ENCODE peak calls at places on chromosomes 7 and 10, in ten cellular contexts. T, Z, Y, W, S, D, E, H, R and X are unnamed samples.

GRCh38 chr10:133474833-133475734 is 21.3 kb downstream of the SCART1 start:
- DNase-seq in T (peak; percentile 16), Z (no peak), Y (no peak), W (no peak), S (no peak), D (no peak), E (no peak), H (no peak), R (no peak), X (no peak)

GRCh38 chr10:79415736-79416577 is 29.5 kb downstream of the ZCCHC24 start:
- DNase-seq in T (no peak), Z (no peak), Y (no peak), W (no peak), S (no peak), D (no peak), E (no peak), H (no peak), R (peak; percentile 56), X (no peak)

GRCh38 chr10:103852189-103852711 is 3.1 kb downstream of the SH3PXD2A start:
- DNase-seq in T (no peak), Z (no peak), Y (peak; percentile 83), W (no peak), S (no peak), D (peak; percentile 52), E (peak; percentile 92), H (peak; percentile 64), R (peak; percentile 83), X (no peak)

GRCh38 chr10:50641636-50642035 is 17.9 kb upstream of the SGMS1 start:
- DNase-seq in T (no peak), Z (no peak), Y (no peak), W (no peak), S (no peak), D (no peak), E (no peak), H (no peak), R (no peak), X (no peak)

GRCh38 chr10:72490951-72491350 is 134.9 kb downstream of the MICU1 start:
- DNase-seq in T (no peak), Z (no peak), Y (peak; percentile 49), W (no peak), S (no peak), D (peak; percentile 73), E (peak; percentile 47), H (no peak), R (no peak), X (no peak)

GRCh38 chr10:110174201-110174600 is 33.2 kb upstream of the MXI1 start:
- DNase-seq in T (no peak), Z (no peak), Y (no peak), W (no peak), S (no peak), D (no peak), E (no peak), H (no peak), R (no peak), X (no peak)

GRCh38 chr10:133401981-133402725 is 8.2 kb downstream of the MTG1 start:
- DNase-seq in T (no peak), Z (no peak), Y (no peak), W (no peak), S (no peak), D (no peak), E (no peak), H (no peak), R (peak; percentile 46), X (no peak)

GRCh38 chr7:149422065-149422913 is 38.6 kb downstream of the ZNF777 start:
- DNase-seq in T (peak; percentile 97), Z (peak; percentile 9), Y (peak; percentile 67), W (peak; percentile 61), S (peak; percentile 62), D (peak; percentile 53), E (peak; percentile 55), H (peak; percentile 60), R (no peak), X (peak; percentile 66)

GRCh38 chr7:65846008-65846570 is 26.8 kb upstream of the VKORC1L1 start:
- DNase-seq in T (no peak), Z (no peak), Y (no peak), W (no peak), S (peak; percentile 31), D (no peak), E (no peak), H (no peak), R (no peak), X (no peak)

GRCh38 chr7:65839846-65840245 is 33.0 kb upstream of the VKORC1L1 start:
- DNase-seq in T (no peak), Z (no peak), Y (no peak), W (no peak), S (no peak), D (no peak), E (no peak), H (no peak), R (no peak), X (no peak)

GRCh38 chr7:65840446-65840845 is 32.4 kb upstream of the VKORC1L1 start:
- DNase-seq in T (no peak), Z (peak; percentile 39), Y (no peak), W (peak; percentile 17), S (peak; percentile 45), D (no peak), E (no peak), H (peak; percentile 34), R (no peak), X (no peak)
- TF ChIP-seq CTCF in T (peak; percentile 4), Z (peak; percentile 88), Y (no peak), W (peak; percentile 53), S (no peak), D (no peak), E (no peak), H (no peak), R (no peak), X (no peak)

GRCh38 chr10:1964476-1964875 is 227.2 kb upstream of the ADARB2 start:
- DNase-seq in T (no peak), Z (no peak), Y (no peak), W (no peak), S (no peak), D (no peak), E (no peak), H (no peak), R (no peak), X (no peak)

GRCh38 chr10:1968257-1969025 is 231.1 kb upstream of the ADARB2 start:
- DNase-seq in T (no peak), Z (no peak), Y (no peak), W (no peak), S (no peak), D (no peak), E (no peak), H (no peak), R (no peak), X (no peak)

GRCh38 chr10:1962025-1962424 is 224.7 kb upstream of the ADARB2 start:
- DNase-seq in T (no peak), Z (no peak), Y (no peak), W (no peak), S (no peak), D (no peak), E (no peak), H (no peak), R (no peak), X (no peak)

GRCh38 chr10:1966698-1967097 is 229.4 kb upstream of the ADARB2 start:
- DNase-seq in T (no peak), Z (no peak), Y (no peak), W (no peak), S (no peak), D (no peak), E (no peak), H (no peak), R (no peak), X (no peak)

GRCh38 chr10:1963341-1963740 is 226.0 kb upstream of the ADARB2 start:
- DNase-seq in T (no peak), Z (no peak), Y (no peak), W (no peak), S (no peak), D (no peak), E (no peak), H (no peak), R (no peak), X (no peak)
- TF ChIP-seq CTCF in T (no peak), Z (no peak), Y (no peak), W (no peak), S (no peak), D (no peak), E (no peak), H (no peak), R (no peak), X (no peak)

GRCh38 chr7:130959743-130960207 is 225.8 kb upstream of the KLF14 start:
- DNase-seq in T (no peak), Z (no peak), Y (peak; percentile 73), W (no peak), S (no peak), D (peak; percentile 85), E (peak; percentile 90), H (no peak), R (no peak), X (no peak)

GRCh38 chr7:130962109-130962508 is 228.1 kb upstream of the KLF14 start:
- DNase-seq in T (no peak), Z (no peak), Y (no peak), W (no peak), S (no peak), D (no peak), E (no peak), H (no peak), R (no peak), X (no peak)

GRCh38 chr7:130961128-130961601 is 227.2 kb upstream of the KLF14 start:
- DNase-seq in T (peak; percentile 63), Z (peak; percentile 98), Y (peak; percentile 54), W (no peak), S (no peak), D (peak; percentile 77), E (peak; percentile 89), H (no peak), R (no peak), X (peak; percentile 37)

GRCh38 chr7:130958846-130959245 is 224.8 kb upstream of the KLF14 start:
- DNase-seq in T (no peak), Z (no peak), Y (no peak), W (no peak), S (no peak), D (no peak), E (no peak), H (no peak), R (no peak), X (no peak)

DNA sequence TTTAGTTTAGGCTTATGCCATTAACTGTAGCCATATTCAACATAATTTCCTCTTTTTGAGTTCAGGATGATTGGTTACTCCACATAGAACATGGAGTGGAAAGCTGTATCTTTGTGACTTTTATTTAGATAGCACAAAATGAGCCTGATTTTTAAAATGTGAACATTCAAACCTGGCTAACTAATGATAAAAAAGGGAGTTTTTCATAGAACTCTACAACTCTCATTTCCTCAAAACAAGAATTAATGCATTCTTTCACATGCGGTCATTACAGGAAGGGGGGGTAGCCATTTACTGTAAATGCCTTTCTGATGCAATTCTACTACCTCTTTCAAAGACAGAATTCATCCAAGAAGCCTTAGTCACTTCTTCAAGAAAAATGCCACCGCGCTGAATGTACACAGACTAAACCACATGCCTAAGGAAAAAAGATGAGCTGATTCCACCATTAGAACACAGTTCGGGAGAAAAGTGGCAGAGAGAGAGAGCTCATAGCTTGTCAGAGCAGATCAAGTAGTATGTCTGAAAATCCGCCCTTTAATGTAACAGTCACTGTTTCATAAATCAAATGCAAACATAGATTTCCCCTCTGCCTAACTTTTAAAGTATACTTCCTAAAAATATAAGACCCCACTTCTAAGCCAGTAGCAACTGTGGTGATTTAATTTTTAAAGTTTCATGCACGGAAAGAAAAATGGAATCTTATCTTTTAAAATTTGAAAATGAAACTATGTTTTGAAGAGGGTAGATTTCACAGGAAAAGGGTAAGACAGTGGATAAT is 226.4 kb upstream of the KLF14 start:
- DNase-seq in T (peak; percentile 35), Z (peak; percentile 73), Y (peak; percentile 99), W (no peak), S (no peak), D (peak; percentile 99), E (peak; percentile 99), H (no peak), R (no peak), X (no peak)
- TF ChIP-seq CTCF in T (no peak), Z (no peak), Y (no peak), W (no peak), S (no peak), D (no peak), E (no peak), H (no peak), R (no peak), X (no peak)

DNA sequence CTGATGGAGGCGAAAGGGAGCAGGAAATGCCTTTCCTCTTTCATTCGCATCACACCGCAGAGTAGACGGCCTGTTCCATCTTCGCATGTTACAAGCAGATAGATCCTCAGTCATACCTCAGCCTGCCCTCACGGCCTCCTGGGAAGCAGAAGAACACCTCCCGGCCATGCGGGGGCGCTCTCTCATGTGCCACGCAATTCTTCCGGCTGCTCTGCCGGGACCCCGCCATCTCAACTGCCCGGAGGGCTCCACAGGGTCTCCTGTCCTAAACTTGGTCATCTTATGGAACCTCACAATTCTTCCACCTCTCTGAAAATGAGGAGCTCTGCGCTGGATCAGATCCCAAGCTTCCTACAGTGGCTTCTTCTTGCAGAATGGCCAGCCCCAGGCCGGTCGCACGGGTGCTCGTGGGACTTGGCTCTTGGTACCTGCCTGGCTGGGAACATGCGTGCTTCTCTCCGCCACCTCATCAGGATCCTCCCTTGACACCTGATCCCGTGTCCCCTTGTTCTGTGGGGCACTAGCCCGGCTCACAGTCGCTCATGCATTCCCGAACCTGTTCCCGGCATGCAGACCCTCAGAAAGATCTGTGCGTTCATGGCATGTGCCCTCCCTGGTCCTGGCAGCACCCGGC is 262.8 kb upstream of the SHH start:
- DNase-seq in T (no peak), Z (no peak), Y (no peak), W (no peak), S (no peak), D (no peak), E (no peak), H (no peak), R (no peak), X (no peak)
- TF ChIP-seq CTCF in T (no peak), Z (no peak), Y (no peak), W (no peak), S (no peak), D (no peak), E (no peak), H (no peak), R (no peak), X (no peak)